ENCODE peak calls at places on chromosomes 5 and 9, in four cellular contexts. One of them, this sample, is unnamed.

GRCh38 chr5:142200387-142200786 is 91.8 kb downstream of the NDFIP1 start:
- DNase-seq in pons: no peak
- DNase-seq in HCT116: no peak
- DNase-seq in AG09309: no peak
- DNase-seq in this sample: no peak

GRCh38 chr5:38591450-38591849 is 35.0 kb upstream of the LIFR start:
- DNase-seq in pons: no peak
- DNase-seq in HCT116: no peak
- DNase-seq in AG09309: no peak
- DNase-seq in this sample: no peak

GRCh38 chr5:59034498-59035186 is 451.8 kb downstream of the RAB3C start:
- DNase-seq in pons: no peak
- DNase-seq in HCT116: no peak
- DNase-seq in AG09309: peak; percentile 20
- DNase-seq in this sample: no peak

GRCh38 chr9:132622144-132622543 is 39.7 kb downstream of the BARHL1 start:
- DNase-seq in pons: peak; percentile 24
- DNase-seq in HCT116: no peak
- DNase-seq in AG09309: no peak
- DNase-seq in this sample: no peak

GRCh38 chr5:6393596-6394194 is 15.3 kb upstream of the MED10 start:
- DNase-seq in pons: no peak
- DNase-seq in HCT116: no peak
- DNase-seq in AG09309: no peak
- DNase-seq in this sample: no peak

GRCh38 chr9:16732546-16732945 is 137.9 kb downstream of the BNC2 start:
- DNase-seq in pons: no peak
- DNase-seq in HCT116: no peak
- DNase-seq in AG09309: no peak
- DNase-seq in this sample: no peak

GRCh38 chr5:174425271-174425963 is 299.0 kb upstream of the MSX2 start:
- DNase-seq in pons: no peak
- DNase-seq in HCT116: no peak
- DNase-seq in AG09309: no peak
- DNase-seq in this sample: no peak

GRCh38 chr5:15992918-15993317 is 186.7 kb downstream of the MARCHF11 start:
- DNase-seq in pons: no peak
- DNase-seq in HCT116: no peak
- DNase-seq in AG09309: no peak
- DNase-seq in this sample: no peak

GRCh38 chr9:34185778-34186551 is 7.1 kb downstream of the UBAP1 start:
- DNase-seq in pons: peak; percentile 51
- DNase-seq in HCT116: peak; percentile 68
- DNase-seq in AG09309: peak; percentile 92
- DNase-seq in this sample: peak; percentile 94

GRCh38 chr5:148829734-148830133 is 3.3 kb downstream of the ADRB2 start:
- DNase-seq in pons: no peak
- DNase-seq in HCT116: no peak
- DNase-seq in AG09309: no peak
- DNase-seq in this sample: no peak

GRCh38 chr5:3602713-3603502 is 7.3 kb downstream of the IRX1 start:
- DNase-seq in pons: no peak
- DNase-seq in HCT116: no peak
- DNase-seq in AG09309: no peak
- DNase-seq in this sample: no peak

GRCh38 chr5:55160493-55161209 is 680 bp downstream of the GPX8 start:
- DNase-seq in pons: no peak
- DNase-seq in HCT116: peak; percentile 63
- DNase-seq in AG09309: peak; percentile 90
- DNase-seq in this sample: no peak

GRCh38 chr9:136750526-136750925 is 2.2 kb upstream of the LCN6 start:
- DNase-seq in pons: no peak
- DNase-seq in HCT116: no peak
- DNase-seq in AG09309: no peak
- DNase-seq in this sample: no peak

GRCh38 chr5:157253547-157253946 is 12.4 kb upstream of the CYFIP2 start:
- DNase-seq in pons: peak; percentile 68
- DNase-seq in HCT116: peak; percentile 28
- DNase-seq in AG09309: peak; percentile 21
- DNase-seq in this sample: no peak

GRCh38 chr5:148873690-148874485 is 47.5 kb downstream of the ADRB2 start:
- DNase-seq in pons: no peak
- DNase-seq in HCT116: no peak
- DNase-seq in AG09309: no peak
- DNase-seq in this sample: no peak

GRCh38 chr9:26744362-26744965 is 148.1 kb downstream of the CAAP1 start:
- DNase-seq in pons: peak; percentile 39
- DNase-seq in HCT116: peak; percentile 10
- DNase-seq in AG09309: no peak
- DNase-seq in this sample: no peak

GRCh38 chr9:4197548-4197947 is 102.3 kb downstream of the GLIS3 start:
- DNase-seq in pons: peak; percentile 51
- DNase-seq in HCT116: no peak
- DNase-seq in AG09309: no peak
- DNase-seq in this sample: no peak

GRCh38 chr9:128392302-128393152 is 21.4 kb downstream of the URM1 start:
- DNase-seq in pons: no peak
- DNase-seq in HCT116: no peak
- DNase-seq in AG09309: no peak
- DNase-seq in this sample: no peak

GRCh38 chr9:76884823-76885222 is 21.1 kb downstream of the PRUNE2 start:
- DNase-seq in pons: no peak
- DNase-seq in HCT116: no peak
- DNase-seq in AG09309: no peak
- DNase-seq in this sample: no peak

GRCh38 chr5:151855701-151856100 is 69.0 kb downstream of the GLRA1 start:
- DNase-seq in pons: no peak
- DNase-seq in HCT116: no peak
- DNase-seq in AG09309: no peak
- DNase-seq in this sample: no peak

GRCh38 chr5:160467555-160468418 is 46.1 kb downstream of the PTTG1 start:
- DNase-seq in pons: peak; percentile 65
- DNase-seq in HCT116: no peak
- DNase-seq in AG09309: no peak
- DNase-seq in this sample: no peak

GRCh38 chr5:148805323-148806290 is 20.8 kb upstream of the ADRB2 start:
- DNase-seq in pons: peak; percentile 70
- DNase-seq in HCT116: no peak
- DNase-seq in AG09309: no peak
- DNase-seq in this sample: no peak

GRCh38 chr9:93028448-93029006 is 30.0 kb upstream of the SUSD3 start:
- DNase-seq in pons: no peak
- DNase-seq in HCT116: no peak
- DNase-seq in AG09309: no peak
- DNase-seq in this sample: no peak

GRCh38 chr9:94668424-94668916 is 29.2 kb upstream of the FBP1 start:
- DNase-seq in pons: no peak
- DNase-seq in HCT116: no peak
- DNase-seq in AG09309: no peak
- DNase-seq in this sample: no peak

GRCh38 chr5:95900383-95900958 is 61.2 kb downstream of the ELL2 start:
- DNase-seq in pons: peak; percentile 72
- DNase-seq in HCT116: no peak
- DNase-seq in AG09309: peak; percentile 32
- DNase-seq in this sample: no peak

GRCh38 chr5:179918742-179919486 is 11.2 kb upstream of the TBC1D9B start:
- DNase-seq in pons: no peak
- DNase-seq in HCT116: no peak
- DNase-seq in AG09309: no peak
- DNase-seq in this sample: no peak

GRCh38 chr9:70044450-70045307 is 1.0 kb downstream of the MAMDC2 start:
- DNase-seq in pons: no peak
- DNase-seq in HCT116: no peak
- DNase-seq in AG09309: no peak
- DNase-seq in this sample: no peak

GRCh38 chr9:89175739-89176360 is 2.8 kb downstream of the SHC3 start:
- DNase-seq in pons: no peak
- DNase-seq in HCT116: no peak
- DNase-seq in AG09309: no peak
- DNase-seq in this sample: no peak

GRCh38 chr9:131800885-131801284 is 61.0 kb upstream of the RAPGEF1 start:
- DNase-seq in pons: no peak
- DNase-seq in HCT116: no peak
- DNase-seq in AG09309: no peak
- DNase-seq in this sample: no peak

GRCh38 chr5:123827811-123828210 is 315.8 kb downstream of the CSNK1G3 start:
- DNase-seq in pons: no peak
- DNase-seq in HCT116: no peak
- DNase-seq in AG09309: no peak
- DNase-seq in this sample: no peak

GRCh38 chr5:168334161-168335094 is 43.0 kb downstream of the WWC1 start:
- DNase-seq in pons: peak; percentile 13
- DNase-seq in HCT116: no peak
- DNase-seq in AG09309: no peak
- DNase-seq in this sample: no peak

GRCh38 chr9:113471566-113471965 is 8.0 kb downstream of the RGS3 start:
- DNase-seq in pons: no peak
- DNase-seq in HCT116: no peak
- DNase-seq in AG09309: no peak
- DNase-seq in this sample: no peak

GRCh38 chr9:11319477-11320060 is 706.8 kb upstream of the PTPRD start:
- DNase-seq in pons: peak; percentile 78
- DNase-seq in HCT116: no peak
- DNase-seq in AG09309: no peak
- DNase-seq in this sample: no peak

GRCh38 chr5:42840842-42841574 is 29.3 kb upstream of the SELENOP start:
- DNase-seq in pons: no peak
- DNase-seq in HCT116: no peak
- DNase-seq in AG09309: no peak
- DNase-seq in this sample: no peak

GRCh38 chr9:78031271-78031825 is at the start of gene GNAQ:
- DNase-seq in pons: no peak
- DNase-seq in HCT116: no peak
- DNase-seq in AG09309: no peak
- DNase-seq in this sample: no peak

GRCh38 chr9:38346811-38347735 is 45.4 kb upstream of the ALDH1B1 start:
- DNase-seq in pons: no peak
- DNase-seq in HCT116: no peak
- DNase-seq in AG09309: no peak
- DNase-seq in this sample: no peak

GRCh38 chr9:130144703-130145102 is 27.5 kb upstream of the NCS1 start:
- DNase-seq in pons: no peak
- DNase-seq in HCT116: no peak
- DNase-seq in AG09309: no peak
- DNase-seq in this sample: no peak

This sample was measured in keratinocyte.